ENCODE peak calls at places on chromosomes 3 and 15, in four cellular contexts. V is IMR-90, Y is cardiac muscle cell, U is transverse colon. X is an unnamed sample.

GRCh38 chr3:27613846-27614500 is 108.2 kb downstream of the EOMES start:
- DNase-seq in V (peak), Y (no peak), U (no peak), X (no peak)

GRCh38 chr3:127275287-127275781 is 12.5 kb downstream of the PRR20G start:
- DNase-seq in V (no peak), Y (no peak), U (no peak), X (peak)

GRCh38 chr15:40723919-40724318 is 28.9 kb downstream of the RAD51 start:
- DNase-seq in V (no peak), Y (no peak), U (no peak), X (no peak)

GRCh38 chr15:60110909-60111308 is 106.8 kb downstream of the FOXB1 start:
- DNase-seq in V (no peak), Y (no peak), U (no peak), X (no peak)

GRCh38 chr3:196016485-196016884 is 65.4 kb downstream of the TFRC start:
- DNase-seq in V (peak), Y (no peak), U (no peak), X (peak)

GRCh38 chr3:16476636-16477035 is 36.9 kb downstream of the RFTN1 start:
- DNase-seq in V (peak), Y (no peak), U (no peak), X (peak)

GRCh38 chr3:104133630-104134029 is 1233.1 kb upstream of the ALCAM start:
- DNase-seq in V (no peak), Y (no peak), U (no peak), X (no peak)

GRCh38 chr3:96192951-96193350 is 621.4 kb upstream of the EPHA6 start:
- DNase-seq in V (no peak), Y (no peak), U (no peak), X (no peak)

GRCh38 chr3:112353365-112353764 is 20.4 kb downstream of the CD200 start:
- DNase-seq in V (no peak), Y (no peak), U (no peak), X (no peak)

GRCh38 chr3:170766823-170767575 is 103.0 kb downstream of the RPL22L1 start:
- DNase-seq in V (no peak), Y (no peak), U (no peak), X (no peak)

GRCh38 chr3:157274644-157275137 is 114.7 kb upstream of the CCNL1 start:
- DNase-seq in V (no peak), Y (no peak), U (no peak), X (no peak)

GRCh38 chr3:53159415-53160135 is 1.4 kb upstream of the PRKCD start:
- DNase-seq in V (no peak), Y (no peak), U (peak), X (no peak)

GRCh38 chr3:157493627-157494550 is 9.3 kb downstream of the VEPH1 start:
- DNase-seq in V (peak), Y (peak), U (no peak), X (peak)

GRCh38 chr3:19866751-19867347 is 67.2 kb downstream of the EFHB start:
- DNase-seq in V (peak), Y (peak), U (peak), X (peak)

GRCh38 chr3:65083240-65083639 is 395.4 kb upstream of the ADAMTS9 start:
- DNase-seq in V (no peak), Y (no peak), U (no peak), X (no peak)

GRCh38 chr3:46546896-46547440 is 19.1 kb downstream of the LRRC2 start:
- DNase-seq in V (peak), Y (no peak), U (no peak), X (no peak)

GRCh38 chr15:81021321-81021720 is 20.6 kb downstream of the TLNRD1 start:
- DNase-seq in V (no peak), Y (no peak), U (no peak), X (no peak)

GRCh38 chr3:165641569-165642310 is 195.5 kb downstream of the BCHE start:
- DNase-seq in V (no peak), Y (no peak), U (no peak), X (no peak)

GRCh38 chr15:49589030-49589429 is 31.6 kb downstream of the FAM227B start:
- DNase-seq in V (peak), Y (no peak), U (no peak), X (no peak)

GRCh38 chr3:119649764-119650163 is 10.6 kb downstream of the POPDC2 start:
- DNase-seq in V (peak), Y (no peak), U (no peak), X (no peak)

GRCh38 chr3:81105761-81106160 is 655.7 kb downstream of the GBE1 start:
- DNase-seq in V (no peak), Y (no peak), U (no peak), X (no peak)

GRCh38 chr3:105722943-105723556 is 145.8 kb downstream of the CBLB start:
- DNase-seq in V (no peak), Y (no peak), U (no peak), X (no peak)

GRCh38 chr3:18454766-18455165 is 29.6 kb upstream of the SATB1 start:
- DNase-seq in V (no peak), Y (no peak), U (no peak), X (no peak)

GRCh38 chr3:112233083-112233482 is 60.9 kb downstream of the SLC9C1 start:
- DNase-seq in V (no peak), Y (no peak), U (no peak), X (no peak)

GRCh38 chr3:42387802-42388651 is 22.4 kb downstream of the LYZL4 start:
- DNase-seq in V (no peak), Y (no peak), U (no peak), X (peak)

GRCh38 chr3:117788499-117788898 is 1078.9 kb downstream of the TUSC7 start:
- DNase-seq in V (no peak), Y (no peak), U (no peak), X (peak)

GRCh38 chr3:38039101-38039898 is at the start of gene DLEC1:
- DNase-seq in V (peak), Y (peak), U (peak), X (peak)
- H3K4me3 ChIP-seq in V (peak), Y (peak), U (peak), X (peak)

DNA sequence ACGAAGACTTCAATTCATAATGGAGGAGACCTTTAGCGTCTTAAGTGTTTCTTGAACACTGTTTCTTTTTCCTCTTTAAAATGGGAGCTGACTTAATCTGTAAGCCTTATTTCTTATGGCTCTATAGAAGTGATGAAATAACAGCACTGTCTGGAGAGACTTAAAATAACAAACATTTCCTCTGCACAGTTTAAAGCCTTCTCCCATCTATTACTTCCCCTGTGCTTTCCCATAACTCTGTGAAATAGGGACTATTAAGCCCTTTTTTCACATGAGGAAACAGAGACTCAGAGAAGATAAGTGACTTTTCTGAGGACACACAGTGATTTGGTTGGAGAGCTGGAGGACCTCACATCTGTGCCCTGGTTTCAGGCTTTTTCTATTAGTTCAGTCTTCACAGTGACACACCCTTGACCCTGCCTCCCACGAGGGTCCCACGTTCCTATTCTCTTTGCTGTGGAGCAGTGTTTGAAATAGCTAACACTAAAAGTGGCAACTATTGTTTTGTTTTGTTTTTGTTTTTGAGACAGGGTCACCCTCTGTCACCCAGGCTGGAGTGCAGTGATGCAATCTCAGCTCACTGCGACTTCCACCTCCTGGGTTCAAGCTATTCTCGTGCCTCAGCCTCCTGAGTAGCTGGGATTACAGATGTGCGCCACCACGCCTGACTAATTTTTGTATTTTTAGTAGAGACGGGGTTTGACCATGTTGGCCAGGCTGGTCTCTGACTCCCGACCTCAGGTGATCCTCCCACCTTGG is 82.9 kb downstream of the ST6GAL1 start:
- DNase-seq in V (peak), Y (no peak), U (no peak), X (no peak)
- H3K4me3 ChIP-seq in V (no peak), Y (no peak), U (no peak), X (no peak)

DNA sequence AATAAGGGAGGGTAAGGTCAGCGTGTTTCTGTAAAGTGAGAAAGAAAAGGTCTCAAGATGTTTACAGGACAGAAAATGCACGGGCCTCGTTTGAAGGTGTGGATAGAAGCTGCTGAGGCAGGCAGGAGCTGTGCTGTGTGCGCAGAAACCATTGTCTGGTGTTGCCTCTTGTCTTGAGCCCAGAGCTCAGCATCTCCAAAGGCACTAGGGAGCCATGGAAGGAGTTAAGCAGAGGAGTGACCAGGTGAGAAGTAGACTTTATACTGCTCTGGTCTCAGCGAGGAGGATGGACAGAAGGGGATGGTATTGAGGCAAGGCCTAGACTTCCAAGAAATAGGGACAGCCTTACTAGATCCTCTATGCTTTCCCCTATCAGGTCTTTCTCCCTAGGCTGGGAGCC is 13.0 kb downstream of the CAND2 start:
- DNase-seq in V (no peak), Y (no peak), U (no peak), X (no peak)
- H3K4me3 ChIP-seq in V (no peak), Y (no peak), U (peak), X (peak)

GRCh38 chr3:31196881-31197364 is 302.5 kb upstream of the GADL1 start:
- DNase-seq in V (peak), Y (peak), U (no peak), X (peak)
- H3K4me3 ChIP-seq in V (no peak), Y (no peak), U (no peak), X (no peak)

GRCh38 chr15:37764733-37765191 is 169.7 kb upstream of the TMCO5A start:
- DNase-seq in V (peak), Y (peak), U (peak), X (peak)
- H3K4me3 ChIP-seq in V (no peak), Y (no peak), U (no peak), X (no peak)

GRCh38 chr15:78830514-78831228 is 19.4 kb upstream of the ADAMTS7 start:
- DNase-seq in V (no peak), Y (no peak), U (no peak), X (no peak)

GRCh38 chr15:78837131-78837530 is 25.9 kb upstream of the ADAMTS7 start:
- DNase-seq in V (no peak), Y (no peak), U (no peak), X (no peak)

GRCh38 chr15:78828930-78829329 is 17.7 kb upstream of the ADAMTS7 start:
- DNase-seq in V (no peak), Y (no peak), U (no peak), X (no peak)

GRCh38 chr15:78836333-78836732 is 25.1 kb upstream of the ADAMTS7 start:
- DNase-seq in V (no peak), Y (no peak), U (no peak), X (no peak)

DNA sequence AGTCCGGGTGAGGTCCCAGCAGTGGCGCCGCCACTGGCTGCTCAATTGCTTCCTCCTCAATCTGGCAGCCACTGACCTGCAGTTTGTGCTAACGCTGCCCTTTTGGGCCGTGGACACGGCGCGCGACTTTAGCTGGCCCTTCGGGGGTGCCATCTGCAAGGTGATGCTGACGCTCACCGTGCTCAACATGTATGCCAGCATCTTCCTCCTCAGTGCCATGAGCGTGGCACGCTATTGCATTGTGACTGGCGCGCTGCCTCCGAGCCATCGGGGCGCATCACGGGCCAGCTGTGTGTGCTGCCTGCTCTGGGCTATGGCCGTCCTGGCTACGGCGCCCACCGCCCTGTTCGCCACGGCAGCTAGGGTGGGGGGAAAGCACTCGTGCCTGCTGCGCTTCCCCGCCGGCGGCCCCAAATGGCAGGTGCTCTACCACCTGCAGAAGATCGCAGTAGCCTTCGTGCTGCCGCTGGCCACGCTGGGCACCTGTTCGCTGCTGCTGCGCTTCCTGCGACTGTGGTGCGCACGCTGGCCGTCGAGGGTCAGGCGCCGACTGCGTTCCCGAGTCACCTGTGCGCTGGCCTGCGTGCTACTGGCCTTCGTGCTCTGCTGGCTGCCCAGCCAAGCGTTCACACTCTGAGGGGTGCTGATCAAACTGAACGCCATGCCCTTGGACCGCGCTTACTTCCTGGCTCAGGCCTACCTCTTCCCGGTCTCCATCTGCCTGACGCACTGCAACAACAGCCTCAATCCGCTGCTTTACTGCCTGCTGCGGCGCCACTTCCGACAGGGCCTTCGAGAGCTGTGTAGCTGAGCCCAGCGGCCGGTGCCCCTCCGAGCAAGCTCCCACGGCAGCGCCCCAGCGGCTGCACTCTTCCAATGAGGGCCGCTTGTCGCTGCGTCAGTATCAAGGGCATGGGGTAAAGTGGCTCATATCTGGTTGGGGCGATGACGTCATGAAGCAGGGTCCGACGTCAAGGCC is 20.3 kb upstream of the ADAMTS7 start:
- DNase-seq in V (no peak), Y (no peak), U (no peak), X (no peak)
- H3K4me3 ChIP-seq in V (no peak), Y (no peak), U (peak), X (no peak)

DNA sequence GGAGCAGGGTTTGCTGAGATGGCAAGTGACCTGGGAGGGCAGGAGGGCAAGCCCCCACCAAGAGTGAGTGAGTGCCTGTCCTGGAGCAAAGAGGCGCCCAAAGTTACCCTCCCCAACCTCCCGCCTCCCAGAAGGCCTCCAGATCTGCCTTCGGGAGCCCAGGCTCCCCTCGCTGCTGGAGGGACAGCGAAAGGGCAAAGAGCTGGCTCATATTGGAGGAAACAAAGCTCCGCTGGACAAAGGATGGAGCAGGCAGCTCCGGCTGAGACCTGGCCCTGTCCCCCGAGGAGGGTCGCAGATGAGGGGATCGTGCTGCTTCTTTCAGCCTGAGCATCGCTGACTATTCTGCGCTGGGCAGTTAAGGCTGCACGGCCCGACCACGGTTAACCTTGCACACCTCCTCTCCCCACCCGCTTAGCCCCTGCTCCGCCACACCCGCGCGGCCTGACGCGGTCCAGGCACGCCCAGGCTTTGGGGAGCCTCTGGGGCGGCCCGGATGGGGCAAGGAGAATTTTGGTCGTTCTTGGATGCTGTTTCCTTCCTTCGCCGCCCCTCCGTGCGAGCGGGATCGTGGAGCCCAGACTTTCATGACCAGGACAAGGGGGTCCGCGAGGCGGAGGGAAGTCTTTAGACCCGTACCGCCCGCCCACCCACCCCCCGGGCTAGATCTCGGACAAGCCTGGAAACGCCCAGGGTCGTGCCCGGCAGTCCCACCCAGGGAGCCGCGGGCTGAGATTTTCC is 651 bp downstream of the PLCD1 start:
- DNase-seq in V (no peak), Y (peak), U (peak), X (no peak)
- H3K4me3 ChIP-seq in V (peak), Y (peak), U (peak), X (peak)

DNA sequence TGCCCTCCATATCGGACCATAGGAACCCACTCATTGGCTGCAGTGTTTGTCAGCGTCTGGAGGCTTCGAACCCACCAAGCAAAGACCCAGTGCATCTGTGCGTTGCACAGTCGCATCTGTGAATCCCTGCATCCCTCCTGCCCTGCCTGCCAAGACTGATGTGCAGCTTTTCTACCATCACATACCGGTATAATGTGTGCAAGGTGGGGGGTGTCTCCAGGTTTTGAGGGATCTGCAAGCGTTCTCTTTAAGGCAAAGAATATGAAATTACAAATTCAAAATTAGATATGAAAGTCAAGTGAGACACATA is 288 bp upstream of the NME9 start:
- DNase-seq in V (no peak), Y (no peak), U (no peak), X (no peak)
- H3K4me3 ChIP-seq in V (peak), Y (peak), U (peak), X (peak)

GRCh38 chr3:141242722-141243092 is 11.1 kb downstream of the PXYLP1 start:
- DNase-seq in V (no peak), Y (no peak), U (no peak), X (no peak)

GRCh38 chr3:141240290-141241247 is 8.9 kb downstream of the PXYLP1 start:
- DNase-seq in V (peak), Y (no peak), U (no peak), X (peak)

GRCh38 chr3:141241248-141242034 is 9.8 kb downstream of the PXYLP1 start:
- DNase-seq in V (no peak), Y (no peak), U (no peak), X (peak)

GRCh38 chr3:141242035-141242721 is 10.6 kb downstream of the PXYLP1 start:
- DNase-seq in V (no peak), Y (no peak), U (no peak), X (peak)

GRCh38 chr3:141243295-141243707 is 11.7 kb downstream of the PXYLP1 start:
- DNase-seq in V (peak), Y (no peak), U (no peak), X (peak)
- H3K4me3 ChIP-seq in V (no peak), Y (no peak), U (no peak), X (no peak)

X was measured in fibroblast of mammary gland.